ENCODE peak calls at places on chromosomes 4 and X, in eight cellular contexts. One of them, this sample, is unnamed.

GRCh38 chrX:134013092-134013497 is 27.7 kb upstream of the GPC3 start:
- DNase-seq in left lung: no peak
- DNase-seq in AG04449: no peak
- DNase-seq in right lobe of liver: no peak
- DNase-seq in endothelial cell: no peak
- DNase-seq in Calu3: no peak
- DNase-seq in left ventricle myocardium inferior: no peak
- DNase-seq in AG09309: no peak
- DNase-seq in this sample: no peak

GRCh38 chr4:4759883-4760282 is 99.6 kb upstream of the MSX1 start:
- DNase-seq in left lung: no peak
- DNase-seq in AG04449: no peak
- DNase-seq in right lobe of liver: no peak
- DNase-seq in endothelial cell: no peak
- DNase-seq in Calu3: no peak
- DNase-seq in left ventricle myocardium inferior: no peak
- DNase-seq in AG09309: no peak
- DNase-seq in this sample: no peak

GRCh38 chrX:40108084-40108958 is 10.6 kb upstream of the BCOR start:
- DNase-seq in left lung: peak
- DNase-seq in AG04449: no peak
- DNase-seq in right lobe of liver: peak
- DNase-seq in endothelial cell: no peak
- DNase-seq in Calu3: peak
- DNase-seq in left ventricle myocardium inferior: peak
- DNase-seq in AG09309: no peak
- DNase-seq in this sample: no peak

GRCh38 chr4:46505131-46505530 is 115.2 kb upstream of the GABRA2 start:
- DNase-seq in left lung: no peak
- DNase-seq in AG04449: no peak
- DNase-seq in right lobe of liver: no peak
- DNase-seq in endothelial cell: no peak
- DNase-seq in Calu3: no peak
- DNase-seq in left ventricle myocardium inferior: no peak
- DNase-seq in AG09309: no peak
- DNase-seq in this sample: no peak

GRCh38 chr4:57425610-57426009 is 315.4 kb upstream of the IGFBP7 start:
- DNase-seq in left lung: no peak
- DNase-seq in AG04449: no peak
- DNase-seq in right lobe of liver: no peak
- DNase-seq in endothelial cell: no peak
- DNase-seq in Calu3: no peak
- DNase-seq in left ventricle myocardium inferior: no peak
- DNase-seq in AG09309: no peak
- DNase-seq in this sample: no peak

GRCh38 chrX:23953908-23954269 is 46.1 kb downstream of the CXorf58 start:
- DNase-seq in left lung: no peak
- DNase-seq in AG04449: no peak
- DNase-seq in right lobe of liver: no peak
- DNase-seq in endothelial cell: no peak
- DNase-seq in Calu3: no peak
- DNase-seq in left ventricle myocardium inferior: no peak
- DNase-seq in AG09309: no peak
- DNase-seq in this sample: no peak

GRCh38 chr4:87975466-87975865 is at the start of gene SPP1:
- DNase-seq in left lung: peak
- DNase-seq in AG04449: no peak
- DNase-seq in right lobe of liver: peak
- DNase-seq in endothelial cell: peak
- DNase-seq in Calu3: peak
- DNase-seq in left ventricle myocardium inferior: no peak
- DNase-seq in AG09309: no peak
- DNase-seq in this sample: peak

GRCh38 chr4:108068422-108068821 is 78.7 kb downstream of the HADH start:
- DNase-seq in left lung: no peak
- DNase-seq in AG04449: peak
- DNase-seq in right lobe of liver: no peak
- DNase-seq in endothelial cell: no peak
- DNase-seq in Calu3: no peak
- DNase-seq in left ventricle myocardium inferior: no peak
- DNase-seq in AG09309: peak
- DNase-seq in this sample: no peak

DNA sequence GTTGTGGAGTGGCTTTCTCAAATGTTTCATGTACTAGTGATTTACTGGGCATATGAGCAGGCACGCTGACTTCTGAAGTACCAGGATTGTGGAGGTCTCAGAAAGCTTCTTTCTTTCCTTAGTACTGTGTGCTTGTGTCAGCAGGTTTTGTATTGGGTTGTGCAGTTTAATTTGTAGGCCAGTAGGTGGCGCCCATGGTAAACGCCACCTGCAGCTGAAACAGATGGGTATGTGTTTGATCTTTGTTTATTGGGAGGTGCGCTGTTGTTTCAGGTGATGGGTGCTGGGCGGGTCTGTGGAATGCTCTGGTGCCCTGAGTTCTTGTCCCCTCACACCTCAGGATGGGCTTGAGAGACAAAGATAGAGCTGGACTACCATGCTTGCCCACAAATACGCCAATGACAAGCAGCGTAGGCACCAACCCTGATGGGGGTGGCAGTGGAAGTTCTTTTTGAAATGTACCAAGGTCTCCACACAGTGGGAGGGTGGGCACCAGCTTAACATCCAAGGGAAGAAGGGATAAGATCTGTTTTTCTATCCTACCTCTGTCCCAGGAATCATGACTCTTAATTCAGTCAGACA is 141.5 kb downstream of the RPS6KA6 start:
- DNase-seq in left lung: no peak
- DNase-seq in AG04449: no peak
- DNase-seq in right lobe of liver: no peak
- DNase-seq in endothelial cell: peak
- DNase-seq in Calu3: peak
- DNase-seq in left ventricle myocardium inferior: no peak
- DNase-seq in AG09309: no peak
- DNase-seq in this sample: peak
- TF ChIP-seq CTCF in left lung: peak
- TF ChIP-seq CTCF in AG04449: peak
- TF ChIP-seq CTCF in right lobe of liver: peak
- TF ChIP-seq CTCF in endothelial cell: peak
- TF ChIP-seq CTCF in Calu3: peak
- TF ChIP-seq CTCF in left ventricle myocardium inferior: peak
- TF ChIP-seq CTCF in AG09309: peak
- TF ChIP-seq CTCF in this sample: peak

GRCh38 chr4:105895324-105895608 is at the start of gene NPNT:
- DNase-seq in left lung: peak
- DNase-seq in AG04449: no peak
- DNase-seq in right lobe of liver: no peak
- DNase-seq in endothelial cell: peak
- DNase-seq in Calu3: peak
- DNase-seq in left ventricle myocardium inferior: no peak
- DNase-seq in AG09309: no peak
- DNase-seq in this sample: peak

GRCh38 chr4:105896461-105896939 is 1.2 kb downstream of the NPNT start:
- DNase-seq in left lung: peak
- DNase-seq in AG04449: no peak
- DNase-seq in right lobe of liver: no peak
- DNase-seq in endothelial cell: no peak
- DNase-seq in Calu3: peak
- DNase-seq in left ventricle myocardium inferior: no peak
- DNase-seq in AG09309: no peak
- DNase-seq in this sample: peak

GRCh38 chr4:105895609-105896460 is 564 bp downstream of the NPNT start:
- DNase-seq in left lung: peak
- DNase-seq in AG04449: no peak
- DNase-seq in right lobe of liver: peak
- DNase-seq in endothelial cell: peak
- DNase-seq in Calu3: peak
- DNase-seq in left ventricle myocardium inferior: peak
- DNase-seq in AG09309: no peak
- DNase-seq in this sample: peak

GRCh38 chr4:105894570-105895323 is 524 bp upstream of the NPNT start:
- DNase-seq in left lung: no peak
- DNase-seq in AG04449: no peak
- DNase-seq in right lobe of liver: no peak
- DNase-seq in endothelial cell: peak
- DNase-seq in Calu3: no peak
- DNase-seq in left ventricle myocardium inferior: no peak
- DNase-seq in AG09309: no peak
- DNase-seq in this sample: peak

DNA sequence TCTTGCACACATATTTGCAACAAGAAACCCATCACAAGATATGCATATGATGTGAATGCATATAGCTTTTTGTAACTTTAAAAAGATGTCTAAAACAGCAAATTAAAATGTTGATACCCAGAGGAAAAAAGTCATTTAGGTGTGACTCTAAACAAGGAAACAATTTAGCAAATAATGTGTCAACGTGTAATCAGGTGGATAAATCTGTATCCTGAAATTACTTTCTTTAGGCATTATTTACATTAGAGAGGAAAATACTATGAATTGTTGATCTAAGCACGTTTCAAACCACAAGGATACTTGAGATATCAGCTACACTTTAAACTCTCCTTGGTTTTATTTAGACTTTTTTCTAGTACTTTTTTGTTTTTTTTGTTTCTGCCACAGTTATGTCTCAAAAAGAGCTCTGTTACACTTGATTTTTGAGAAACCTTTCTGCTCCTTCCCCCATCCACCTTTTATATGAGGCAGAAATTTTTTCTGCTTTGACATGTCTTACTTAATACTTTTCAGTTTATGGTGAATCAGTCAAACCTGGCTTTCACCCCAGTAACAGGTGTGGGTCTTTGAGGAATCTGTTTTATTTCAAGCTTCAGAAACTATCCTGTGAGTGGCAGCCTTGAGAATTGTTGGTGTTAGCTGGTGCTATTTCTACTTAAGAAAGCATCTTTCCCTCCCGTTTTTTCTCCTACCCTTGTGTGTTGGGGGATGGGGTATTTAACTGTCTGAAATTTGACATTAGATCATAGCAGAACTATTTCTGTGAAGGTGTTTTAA is 1.9 kb downstream of the NPNT start:
- DNase-seq in left lung: no peak
- DNase-seq in AG04449: no peak
- DNase-seq in right lobe of liver: no peak
- DNase-seq in endothelial cell: no peak
- DNase-seq in Calu3: no peak
- DNase-seq in left ventricle myocardium inferior: no peak
- DNase-seq in AG09309: no peak
- DNase-seq in this sample: no peak
- TF ChIP-seq CTCF in left lung: no peak
- TF ChIP-seq CTCF in AG04449: no peak
- TF ChIP-seq CTCF in right lobe of liver: no peak
- TF ChIP-seq CTCF in endothelial cell: no peak
- TF ChIP-seq CTCF in Calu3: no peak
- TF ChIP-seq CTCF in left ventricle myocardium inferior: no peak
- TF ChIP-seq CTCF in AG09309: no peak
- TF ChIP-seq CTCF in this sample: no peak

DNA sequence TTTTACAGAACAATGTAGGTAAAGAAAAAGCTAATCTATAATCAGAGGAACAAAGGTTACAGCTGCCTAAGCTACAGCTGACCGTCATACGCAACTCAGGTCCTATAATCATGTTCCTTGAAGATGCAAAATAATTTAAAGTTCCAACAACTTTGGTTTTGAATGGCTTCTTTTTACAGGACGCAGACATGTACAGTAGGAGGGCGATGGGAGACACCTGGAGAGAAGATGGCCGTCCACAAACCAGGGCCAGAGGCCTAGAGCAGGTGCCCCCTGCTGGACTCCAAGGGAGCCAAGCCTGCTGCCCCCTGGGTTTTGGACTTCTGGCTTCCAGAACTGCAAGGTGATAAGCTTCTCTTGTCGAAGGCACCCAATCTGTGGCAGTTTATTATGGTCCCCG is 10.6 kb downstream of the HGFAC start:
- DNase-seq in left lung: peak
- DNase-seq in AG04449: no peak
- DNase-seq in right lobe of liver: peak
- DNase-seq in endothelial cell: no peak
- DNase-seq in Calu3: peak
- DNase-seq in left ventricle myocardium inferior: peak
- DNase-seq in AG09309: no peak
- DNase-seq in this sample: no peak
- TF ChIP-seq CTCF in left lung: no peak
- TF ChIP-seq CTCF in AG04449: peak
- TF ChIP-seq CTCF in right lobe of liver: no peak
- TF ChIP-seq CTCF in endothelial cell: peak
- TF ChIP-seq CTCF in Calu3: peak
- TF ChIP-seq CTCF in left ventricle myocardium inferior: peak
- TF ChIP-seq CTCF in AG09309: peak
- TF ChIP-seq CTCF in this sample: no peak

GRCh38 chr4:159015862-159016261 is 87.0 kb upstream of the RAPGEF2 start:
- DNase-seq in left lung: no peak
- DNase-seq in AG04449: no peak
- DNase-seq in right lobe of liver: no peak
- DNase-seq in endothelial cell: no peak
- DNase-seq in Calu3: no peak
- DNase-seq in left ventricle myocardium inferior: no peak
- DNase-seq in AG09309: no peak
- DNase-seq in this sample: no peak

GRCh38 chr4:159017323-159018036 is 85.4 kb upstream of the RAPGEF2 start:
- DNase-seq in left lung: no peak
- DNase-seq in AG04449: no peak
- DNase-seq in right lobe of liver: no peak
- DNase-seq in endothelial cell: no peak
- DNase-seq in Calu3: no peak
- DNase-seq in left ventricle myocardium inferior: no peak
- DNase-seq in AG09309: no peak
- DNase-seq in this sample: no peak

GRCh38 chr4:159018062-159018629 is 84.7 kb upstream of the RAPGEF2 start:
- DNase-seq in left lung: no peak
- DNase-seq in AG04449: no peak
- DNase-seq in right lobe of liver: no peak
- DNase-seq in endothelial cell: no peak
- DNase-seq in Calu3: no peak
- DNase-seq in left ventricle myocardium inferior: no peak
- DNase-seq in AG09309: no peak
- DNase-seq in this sample: peak

GRCh38 chr4:159014896-159015295 is 88.0 kb upstream of the RAPGEF2 start:
- DNase-seq in left lung: no peak
- DNase-seq in AG04449: no peak
- DNase-seq in right lobe of liver: no peak
- DNase-seq in endothelial cell: no peak
- DNase-seq in Calu3: no peak
- DNase-seq in left ventricle myocardium inferior: no peak
- DNase-seq in AG09309: peak
- DNase-seq in this sample: no peak

DNA sequence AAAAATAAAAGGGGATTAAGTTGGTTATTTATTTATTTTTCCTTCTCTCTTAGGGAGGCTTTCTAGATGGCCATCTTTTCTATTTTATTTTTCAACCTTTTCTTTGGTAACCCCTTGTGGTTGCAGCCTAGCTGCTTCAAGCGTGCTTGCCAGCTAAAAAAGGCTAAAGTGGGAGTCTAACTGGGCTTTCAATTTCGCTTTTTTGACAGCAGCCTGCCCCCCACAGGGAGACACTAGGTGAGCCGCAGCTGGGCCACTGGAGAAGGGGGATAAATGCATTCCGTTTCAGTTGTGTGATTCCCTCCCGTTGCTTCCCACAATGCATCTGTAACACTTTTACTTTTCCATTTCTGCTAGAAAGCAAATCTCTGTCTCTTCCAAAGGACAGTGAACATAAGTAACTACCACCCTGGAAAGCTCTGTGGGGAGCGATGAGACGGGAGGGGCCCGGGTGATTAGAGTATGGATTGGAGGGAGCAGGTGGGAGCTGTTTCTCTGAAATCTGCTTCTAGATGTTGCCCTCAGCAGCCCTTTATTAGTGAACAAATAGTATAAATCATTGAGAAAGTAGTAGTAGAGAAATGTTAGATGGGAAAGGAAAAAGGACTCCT is 86.2 kb upstream of the RAPGEF2 start:
- DNase-seq in left lung: no peak
- DNase-seq in AG04449: no peak
- DNase-seq in right lobe of liver: peak
- DNase-seq in endothelial cell: no peak
- DNase-seq in Calu3: no peak
- DNase-seq in left ventricle myocardium inferior: no peak
- DNase-seq in AG09309: no peak
- DNase-seq in this sample: peak
- TF ChIP-seq CTCF in left lung: no peak
- TF ChIP-seq CTCF in AG04449: no peak
- TF ChIP-seq CTCF in right lobe of liver: peak
- TF ChIP-seq CTCF in endothelial cell: no peak
- TF ChIP-seq CTCF in Calu3: no peak
- TF ChIP-seq CTCF in left ventricle myocardium inferior: no peak
- TF ChIP-seq CTCF in AG09309: no peak
- TF ChIP-seq CTCF in this sample: peak

This sample was measured in GM13976.